ENCODE peak calls at places on chromosome 11, in five cellular contexts. G is tibial nerve, Q is NB4, N is astrocyte of the cerebellum, C is neural progenitor cell. Y is an unnamed sample.

GRCh38 chr11:11171854-11172253 is 181.2 kb downstream of the CSNK2A3 start:
- DNase-seq in G (no peak), Q (peak; percentile 28), N (no peak), C (no peak), Y (no peak)

GRCh38 chr11:99020324-99021225 is at the start of gene CNTN5:
- DNase-seq in G (no peak), Q (peak; percentile 3), N (peak; percentile 3), C (peak; percentile 85), Y (peak; percentile 51)

GRCh38 chr11:104120493-104121200 is 43.3 kb downstream of the PDGFD start:
- DNase-seq in G (no peak), Q (no peak), N (no peak), C (peak; percentile 9), Y (no peak)

GRCh38 chr11:12793506-12793905 is 119.3 kb downstream of the TEAD1 start:
- DNase-seq in G (no peak), Q (no peak), N (no peak), C (no peak), Y (no peak)

GRCh38 chr11:10414659-10415058 is 40.4 kb upstream of the AMPD3 start:
- DNase-seq in G (no peak), Q (peak; percentile 90), N (no peak), C (no peak), Y (peak; percentile 55)

GRCh38 chr11:44626645-44627044 is 61.2 kb downstream of the CD82 start:
- DNase-seq in G (no peak), Q (no peak), N (no peak), C (no peak), Y (no peak)

GRCh38 chr11:61505106-61505505 is 3.4 kb upstream of the LRRC10B start:
- DNase-seq in G (no peak), Q (no peak), N (no peak), C (no peak), Y (no peak)

GRCh38 chr11:125569913-125570621 is 790 bp downstream of the EI24 start:
- DNase-seq in G (no peak), Q (peak; percentile 14), N (no peak), C (peak; percentile 12), Y (peak; percentile 65)

GRCh38 chr11:94674005-94674491 is 94.1 kb upstream of the AMOTL1 start:
- DNase-seq in G (no peak), Q (no peak), N (no peak), C (no peak), Y (peak; percentile 88)

GRCh38 chr11:134572741-134573675 is 161.0 kb upstream of the B3GAT1 start:
- DNase-seq in G (no peak), Q (no peak), N (no peak), C (no peak), Y (no peak)

GRCh38 chr11:62542750-62543567 is 3.6 kb downstream of the AHNAK start:
- DNase-seq in G (peak; percentile 73), Q (peak; percentile 96), N (no peak), C (peak; percentile 89), Y (peak; percentile 84)

GRCh38 chr11:8006349-8006977 is 19.3 kb downstream of the EIF3F start:
- DNase-seq in G (no peak), Q (peak; percentile 57), N (peak; percentile 60), C (peak; percentile 85), Y (peak; percentile 15)

GRCh38 chr11:28447226-28447625 is 339.0 kb downstream of the METTL15 start:
- DNase-seq in G (no peak), Q (no peak), N (peak; percentile 24), C (no peak), Y (no peak)

GRCh38 chr11:74686792-74687191 is 44.4 kb downstream of the CHRDL2 start:
- DNase-seq in G (no peak), Q (no peak), N (no peak), C (no peak), Y (peak; percentile 16)

GRCh38 chr11:61297741-61298140 is 2.6 kb upstream of the VWCE start:
- DNase-seq in G (no peak), Q (peak; percentile 81), N (peak; percentile 97), C (no peak), Y (peak; percentile 42)

GRCh38 chr11:111735262-111736116 is 30.7 kb downstream of the PPP2R1B start:
- DNase-seq in G (peak; percentile 62), Q (no peak), N (peak; percentile 96), C (no peak), Y (peak; percentile 85)

GRCh38 chr11:19698493-19699292 is 13.9 kb upstream of the NAV2 start:
- DNase-seq in G (no peak), Q (no peak), N (no peak), C (no peak), Y (peak; percentile 89)

GRCh38 chr11:128809128-128809527 is 58.0 kb downstream of the KCNJ1 start:
- DNase-seq in G (no peak), Q (no peak), N (no peak), C (no peak), Y (no peak)

GRCh38 chr11:67266424-67267187 is at the start of gene GRK2:
- DNase-seq in G (no peak), Q (peak; percentile 74), N (no peak), C (peak; percentile 37), Y (no peak)
- TF ChIP-seq CTCF in G (no peak), Q (no peak), N (no peak), C (no peak), Y (no peak)

GRCh38 chr11:114195981-114196731 is 100.0 kb upstream of the NNMT start:
- DNase-seq in G (no peak), Q (peak; percentile 25), N (no peak), C (no peak), Y (no peak)
- TF ChIP-seq CTCF in G (no peak), Q (peak; percentile 10), N (peak; percentile 6), C (no peak), Y (no peak)

DNA sequence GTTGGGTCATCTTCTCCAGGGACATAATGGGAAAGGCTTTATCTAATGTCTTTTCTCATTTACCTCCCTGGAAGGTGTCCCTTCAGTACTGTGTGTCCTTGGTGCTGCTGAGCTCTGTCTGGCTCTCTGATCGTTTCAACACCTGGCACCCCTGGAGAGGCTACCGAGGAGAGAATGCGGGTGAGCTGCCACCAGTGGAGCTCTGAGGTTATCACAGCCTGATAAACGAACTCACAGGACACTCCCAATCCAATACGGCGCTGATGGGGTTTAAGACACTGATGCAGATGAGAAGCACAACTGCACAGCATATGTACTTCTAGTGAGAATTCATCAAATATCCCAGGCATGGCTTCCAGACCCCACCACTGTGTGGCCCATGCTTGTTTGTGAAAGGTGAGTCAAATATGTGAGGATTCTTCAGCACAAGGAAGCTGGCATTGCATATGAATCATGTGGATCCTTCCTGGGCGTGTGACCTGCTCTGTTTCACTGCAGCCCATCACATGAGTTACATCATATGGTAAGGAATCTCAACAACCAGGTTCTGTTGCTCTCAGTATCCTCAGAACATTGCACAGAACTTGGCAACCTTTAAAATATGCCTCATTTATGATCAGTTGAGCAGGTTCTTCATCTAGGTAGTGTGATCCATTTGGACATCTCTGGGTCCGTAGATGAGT is 34.8 kb upstream of the VWA5A start:
- DNase-seq in G (no peak), Q (no peak), N (no peak), C (no peak), Y (no peak)
- TF ChIP-seq CTCF in G (no peak), Q (no peak), N (no peak), C (no peak), Y (no peak)

GRCh38 chr11:35458846-35459245 is 39.5 kb upstream of the SLC1A2 start:
- DNase-seq in G (no peak), Q (no peak), N (peak; percentile 35), C (no peak), Y (no peak)

GRCh38 chr11:35463211-35463810 is 44.0 kb upstream of the SLC1A2 start:
- DNase-seq in G (no peak), Q (no peak), N (no peak), C (no peak), Y (no peak)

GRCh38 chr11:35461917-35462316 is 42.6 kb upstream of the SLC1A2 start:
- DNase-seq in G (no peak), Q (no peak), N (no peak), C (no peak), Y (no peak)

GRCh38 chr11:35466058-35466457 is 46.7 kb upstream of the SLC1A2 start:
- DNase-seq in G (no peak), Q (no peak), N (no peak), C (no peak), Y (no peak)

DNA sequence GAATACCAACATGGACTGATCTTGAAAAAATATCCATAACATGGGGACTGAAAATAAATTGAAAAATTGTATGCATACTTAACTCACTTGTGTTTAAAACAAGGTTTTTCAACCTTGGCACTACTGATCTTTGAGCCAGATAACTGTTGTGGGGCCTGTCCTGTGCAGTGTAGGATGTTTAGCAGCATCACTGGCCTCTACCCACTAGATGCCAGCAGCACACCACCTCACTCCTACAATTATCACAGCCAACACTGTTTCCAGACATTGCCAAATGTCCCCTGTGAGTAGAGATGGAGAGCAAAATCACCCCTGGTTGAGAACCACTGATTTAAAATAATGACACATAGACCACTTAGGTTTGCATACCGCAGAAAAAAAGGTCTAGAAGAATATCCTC is 45.0 kb upstream of the SLC1A2 start:
- DNase-seq in G (no peak), Q (no peak), N (no peak), C (peak; percentile 16), Y (no peak)
- TF ChIP-seq CTCF in G (no peak), Q (no peak), N (peak; percentile 35), C (peak; percentile 39), Y (no peak)

DNA sequence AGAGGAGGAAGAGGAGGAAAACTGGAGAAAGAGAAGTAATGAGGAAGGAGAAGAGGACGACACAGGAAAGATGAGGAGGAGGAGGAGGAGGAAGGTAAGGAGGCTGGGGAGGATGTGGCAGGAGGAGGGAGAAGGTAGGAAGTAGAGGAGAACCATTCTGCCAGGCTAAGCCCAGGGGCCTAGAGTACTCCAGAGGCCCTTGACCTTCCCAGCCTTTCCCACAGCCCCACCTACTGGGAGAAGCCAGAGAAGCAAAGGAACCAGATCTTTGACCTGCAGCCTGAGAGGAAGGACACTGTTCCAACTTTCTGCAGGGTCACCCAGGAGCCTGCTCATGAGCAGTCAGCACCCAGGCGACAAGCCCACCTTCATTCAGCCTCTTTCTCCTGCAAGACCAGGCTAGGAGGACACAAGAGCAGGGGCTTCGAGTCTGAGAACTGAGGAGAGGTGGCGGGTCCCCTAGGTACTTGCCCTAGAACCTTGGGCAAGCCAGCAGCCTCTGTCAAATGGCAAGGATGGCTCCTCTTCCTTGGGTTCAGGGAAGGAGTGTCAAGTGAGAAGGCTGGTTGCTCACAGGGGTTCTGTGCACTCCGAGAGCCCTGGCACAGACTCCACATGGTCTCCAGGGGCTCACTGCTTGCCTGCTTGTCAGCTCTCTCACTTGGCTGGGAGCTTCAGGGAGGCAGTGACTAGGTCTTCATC is 27.9 kb upstream of the OAF start:
- DNase-seq in G (no peak), Q (peak; percentile 52), N (no peak), C (no peak), Y (peak; percentile 62)
- TF ChIP-seq CTCF in G (peak; percentile 29), Q (peak; percentile 33), N (peak; percentile 38), C (peak; percentile 36), Y (no peak)

DNA sequence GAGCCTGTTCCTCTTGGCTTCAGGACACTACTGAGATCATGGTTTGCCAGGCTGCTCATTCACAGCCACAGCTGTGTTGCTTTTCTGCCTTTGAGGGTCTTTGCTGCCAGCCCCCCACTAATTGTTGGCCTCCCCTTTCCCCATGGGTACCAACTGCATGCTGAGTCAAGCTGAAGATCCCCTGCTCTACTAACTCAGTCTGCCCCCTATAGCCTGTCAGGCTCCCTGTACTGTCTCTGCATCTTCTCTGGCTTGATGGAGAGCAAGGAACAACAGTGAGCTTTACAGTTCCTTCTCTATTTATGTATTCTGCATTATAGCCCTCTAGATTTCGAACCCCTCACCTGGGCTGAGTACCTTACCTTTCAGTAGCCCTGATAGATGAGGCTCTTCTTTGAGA is 257.6 kb upstream of the CADM1 start:
- DNase-seq in G (no peak), Q (no peak), N (no peak), C (no peak), Y (no peak)
- TF ChIP-seq CTCF in G (no peak), Q (no peak), N (no peak), C (peak; percentile 7), Y (no peak)

GRCh38 chr11:72924568-72925190 is 110.5 kb downstream of the ATG16L2 start:
- DNase-seq in G (no peak), Q (peak; percentile 52), N (peak; percentile 41), C (no peak), Y (no peak)
- TF ChIP-seq CTCF in G (peak; percentile 31), Q (peak; percentile 47), N (peak; percentile 52), C (peak; percentile 24), Y (peak; percentile 53)